ENCODE peak calls at places on chromosomes 1 and 21, in nine cellular contexts. H, A, Z, W, I, X, C, F and O are unnamed samples.

GRCh38 chr21:34971656-34972055 is 77.4 kb downstream of the RUNX1 start:
- DNase-seq in I (no peak), A (no peak), H (no peak), X (no peak), C (no peak), Z (no peak), W (no peak), F (no peak), O (no peak)

GRCh38 chr1:154492115-154492514 is 9.9 kb upstream of the TDRD10 start:
- DNase-seq in F (peak; percentile 31), Z (no peak), A (no peak), I (no peak), W (no peak), X (no peak), H (no peak), C (no peak), O (no peak)

GRCh38 chr1:210586785-210587184 is 258.1 kb downstream of the HHAT start:
- DNase-seq in C (no peak), W (no peak), F (no peak), A (no peak), I (no peak), Z (no peak), H (no peak), X (no peak), O (no peak)

GRCh38 chr1:42177551-42177981 is 13.0 kb upstream of the GUCA2A start:
- DNase-seq in I (no peak), Z (peak; percentile 58), C (no peak), A (no peak), W (no peak), F (no peak), X (no peak), H (no peak), O (no peak)

GRCh38 chr1:38047603-38048146 is 1.1 kb upstream of the POU3F1 start:
- DNase-seq in F (no peak), X (no peak), A (no peak), C (no peak), Z (no peak), I (no peak), H (no peak), W (no peak), O (no peak)

GRCh38 chr1:161314201-161314981 is at the start of gene SDHC:
- DNase-seq in H (peak; percentile 98), W (peak; percentile 74), I (peak; percentile 91), X (peak; percentile 71), Z (peak; percentile 93), F (peak; percentile 95), C (peak; percentile 82), A (peak; percentile 90), O (peak; percentile 81)

GRCh38 chr1:107220036-107220435 is 79.2 kb downstream of the NTNG1 start:
- DNase-seq in H (no peak), F (no peak), A (no peak), C (no peak), I (no peak), Z (no peak), W (no peak), X (no peak), O (no peak)

GRCh38 chr1:18541046-18541795 is 60.5 kb downstream of the KLHDC7A start:
- DNase-seq in Z (no peak), I (no peak), F (no peak), A (no peak), X (no peak), W (no peak), C (no peak), H (no peak), O (no peak)

GRCh38 chr1:162316187-162316586 is 60.5 kb downstream of the SPATA46 start:
- DNase-seq in W (no peak), C (no peak), H (no peak), F (no peak), A (no peak), X (no peak), I (no peak), Z (no peak), O (no peak)

GRCh38 chr1:59384443-59384842 is 87.5 kb downstream of the FGGY start:
- DNase-seq in H (no peak), Z (no peak), X (no peak), C (no peak), I (no peak), W (no peak), F (no peak), A (no peak), O (no peak)

GRCh38 chr1:173424786-173425407 is 52.2 kb upstream of the PRDX6 start:
- DNase-seq in W (no peak), X (no peak), F (no peak), Z (no peak), A (no peak), H (no peak), I (no peak), C (no peak), O (no peak)

GRCh38 chr1:172390620-172391491 is 29.6 kb upstream of the C1orf105 start:
- DNase-seq in X (no peak), I (no peak), Z (no peak), A (no peak), C (no peak), H (no peak), F (peak; percentile 44), W (no peak), O (no peak)